ENCODE peak calls at places on chromosomes 5 and 9, in ten cellular contexts. One of them, this sample, is unnamed.

GRCh38 chr5:96236051-96236450 is 197.0 kb downstream of the PCSK1 start:
- DNase-seq in HepG2: no peak
- DNase-seq in vagina: no peak
- DNase-seq in endothelial cell of umbilical vein: no peak
- DNase-seq in upper lobe of left lung: no peak
- DNase-seq in prostate gland: no peak
- DNase-seq in HCT116: no peak
- DNase-seq in transverse colon: no peak
- DNase-seq in spleen: no peak
- DNase-seq in stomach: no peak
- DNase-seq in this sample: no peak

GRCh38 chr9:112378441-112379176 is 1.3 kb upstream of the HSDL2 start:
- DNase-seq in vagina: no peak
- DNase-seq in spleen: peak; percentile 82
- DNase-seq in HCT116: no peak
- DNase-seq in upper lobe of left lung: no peak
- DNase-seq in prostate gland: no peak
- DNase-seq in HepG2: no peak
- DNase-seq in stomach: no peak
- DNase-seq in transverse colon: peak; percentile 40
- DNase-seq in endothelial cell of umbilical vein: peak; percentile 16
- DNase-seq in this sample: no peak

GRCh38 chr9:106962105-106962504 is 99.1 kb downstream of the ZNF462 start:
- DNase-seq in vagina: no peak
- DNase-seq in upper lobe of left lung: no peak
- DNase-seq in stomach: no peak
- DNase-seq in HepG2: no peak
- DNase-seq in prostate gland: no peak
- DNase-seq in endothelial cell of umbilical vein: no peak
- DNase-seq in HCT116: no peak
- DNase-seq in transverse colon: no peak
- DNase-seq in spleen: no peak
- DNase-seq in this sample: no peak

GRCh38 chr9:135523521-135524129 is 2.4 kb downstream of the LCN1 start:
- DNase-seq in transverse colon: no peak
- DNase-seq in prostate gland: no peak
- DNase-seq in stomach: peak; percentile 13
- DNase-seq in spleen: no peak
- DNase-seq in upper lobe of left lung: no peak
- DNase-seq in vagina: no peak
- DNase-seq in HepG2: no peak
- DNase-seq in HCT116: no peak
- DNase-seq in endothelial cell of umbilical vein: no peak
- DNase-seq in this sample: no peak

GRCh38 chr5:106610041-106610440 is 1060.7 kb downstream of the EFNA5 start:
- DNase-seq in vagina: no peak
- DNase-seq in spleen: no peak
- DNase-seq in endothelial cell of umbilical vein: no peak
- DNase-seq in upper lobe of left lung: no peak
- DNase-seq in prostate gland: no peak
- DNase-seq in transverse colon: no peak
- DNase-seq in HCT116: no peak
- DNase-seq in HepG2: no peak
- DNase-seq in stomach: no peak
- DNase-seq in this sample: no peak

GRCh38 chr9:134348404-134349155 is 22.3 kb downstream of the RXRA start:
- DNase-seq in HCT116: no peak
- DNase-seq in vagina: no peak
- DNase-seq in HepG2: no peak
- DNase-seq in transverse colon: no peak
- DNase-seq in spleen: no peak
- DNase-seq in endothelial cell of umbilical vein: no peak
- DNase-seq in stomach: no peak
- DNase-seq in prostate gland: no peak
- DNase-seq in upper lobe of left lung: no peak
- DNase-seq in this sample: no peak

GRCh38 chr5:32311404-32312193 is 1.1 kb downstream of the MTMR12 start:
- DNase-seq in stomach: no peak
- DNase-seq in endothelial cell of umbilical vein: no peak
- DNase-seq in transverse colon: no peak
- DNase-seq in HepG2: no peak
- DNase-seq in vagina: no peak
- DNase-seq in upper lobe of left lung: no peak
- DNase-seq in HCT116: no peak
- DNase-seq in prostate gland: no peak
- DNase-seq in spleen: peak; percentile 81
- DNase-seq in this sample: no peak

GRCh38 chr9:131697097-131697496 is 42.8 kb downstream of the RAPGEF1 start:
- DNase-seq in upper lobe of left lung: no peak
- DNase-seq in endothelial cell of umbilical vein: no peak
- DNase-seq in HCT116: no peak
- DNase-seq in spleen: no peak
- DNase-seq in stomach: peak; percentile 61
- DNase-seq in vagina: no peak
- DNase-seq in transverse colon: no peak
- DNase-seq in prostate gland: no peak
- DNase-seq in HepG2: no peak
- DNase-seq in this sample: no peak

GRCh38 chr5:160118349-160119141 is 705 bp downstream of the PWWP2A start:
- DNase-seq in stomach: peak; percentile 47
- DNase-seq in endothelial cell of umbilical vein: no peak
- DNase-seq in HepG2: no peak
- DNase-seq in transverse colon: peak; percentile 60
- DNase-seq in HCT116: no peak
- DNase-seq in upper lobe of left lung: peak; percentile 55
- DNase-seq in vagina: no peak
- DNase-seq in spleen: peak; percentile 93
- DNase-seq in prostate gland: peak; percentile 51
- DNase-seq in this sample: peak; percentile 81

GRCh38 chr5:174910245-174910737 is 185.9 kb downstream of the MSX2 start:
- DNase-seq in vagina: no peak
- DNase-seq in HCT116: peak; percentile 49
- DNase-seq in prostate gland: peak; percentile 27
- DNase-seq in upper lobe of left lung: peak; percentile 48
- DNase-seq in transverse colon: peak; percentile 56
- DNase-seq in stomach: peak; percentile 69
- DNase-seq in spleen: peak; percentile 82
- DNase-seq in HepG2: peak; percentile 36
- DNase-seq in endothelial cell of umbilical vein: peak; percentile 3
- DNase-seq in this sample: no peak

GRCh38 chr9:97591535-97591934 is 41.6 kb downstream of the TSTD2 start:
- DNase-seq in spleen: no peak
- DNase-seq in upper lobe of left lung: no peak
- DNase-seq in HCT116: no peak
- DNase-seq in endothelial cell of umbilical vein: no peak
- DNase-seq in HepG2: no peak
- DNase-seq in transverse colon: no peak
- DNase-seq in prostate gland: no peak
- DNase-seq in stomach: no peak
- DNase-seq in vagina: no peak
- DNase-seq in this sample: no peak

GRCh38 chr9:85960688-85961093 is 19.7 kb downstream of the NAA35 start:
- DNase-seq in vagina: no peak
- DNase-seq in prostate gland: no peak
- DNase-seq in transverse colon: no peak
- DNase-seq in spleen: no peak
- DNase-seq in HepG2: no peak
- DNase-seq in upper lobe of left lung: no peak
- DNase-seq in endothelial cell of umbilical vein: peak; percentile 21
- DNase-seq in HCT116: no peak
- DNase-seq in stomach: no peak
- DNase-seq in this sample: no peak

DNA sequence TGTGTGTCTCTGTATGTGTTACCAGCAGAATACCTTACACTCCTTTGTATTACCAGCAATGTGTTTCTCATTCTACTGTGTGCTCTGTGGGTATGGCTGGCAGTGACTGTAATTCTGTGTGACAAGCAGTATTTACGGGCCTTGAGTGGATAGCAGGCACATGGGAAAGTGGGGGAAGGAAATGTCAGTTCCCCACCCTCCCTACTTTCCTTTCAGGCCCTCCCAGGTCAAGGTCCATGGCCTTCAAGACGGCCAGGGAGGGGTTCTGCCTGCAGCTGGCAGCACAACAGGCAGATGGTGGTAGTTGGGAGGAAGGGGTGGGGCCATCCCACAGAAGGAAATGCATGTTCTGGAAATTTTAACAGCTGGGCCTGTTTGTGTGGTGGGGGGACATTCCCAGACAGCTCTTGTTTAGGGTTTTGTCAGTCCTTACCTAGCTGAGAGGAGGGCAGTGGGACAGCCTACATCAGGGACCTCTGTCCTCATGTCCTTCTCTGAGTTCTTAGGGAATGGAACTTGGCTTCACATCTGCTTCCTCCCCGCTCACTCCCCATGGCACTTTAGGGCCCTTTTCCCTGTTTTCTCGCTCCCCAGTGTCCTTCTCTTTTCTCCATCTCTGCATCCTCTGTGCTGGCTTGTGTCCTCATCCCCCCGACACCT is 14.6 kb upstream of the TNIP1 start:
- DNase-seq in stomach: peak; percentile 60
- DNase-seq in HCT116: no peak
- DNase-seq in prostate gland: no peak
- DNase-seq in HepG2: no peak
- DNase-seq in vagina: no peak
- DNase-seq in upper lobe of left lung: no peak
- DNase-seq in spleen: no peak
- DNase-seq in transverse colon: peak; percentile 91
- DNase-seq in endothelial cell of umbilical vein: peak; percentile 64
- DNase-seq in this sample: no peak
- TF ChIP-seq POLR2AphosphoS5 in stomach: peak; percentile 82
- TF ChIP-seq POLR2AphosphoS5 in HCT116: no peak
- TF ChIP-seq POLR2AphosphoS5 in prostate gland: no peak
- TF ChIP-seq POLR2AphosphoS5 in HepG2: no peak
- TF ChIP-seq POLR2AphosphoS5 in vagina: peak; percentile 71
- TF ChIP-seq POLR2AphosphoS5 in upper lobe of left lung: peak; percentile 74
- TF ChIP-seq POLR2AphosphoS5 in spleen: no peak
- TF ChIP-seq POLR2AphosphoS5 in transverse colon: peak; percentile 69
- TF ChIP-seq POLR2AphosphoS5 in endothelial cell of umbilical vein: peak; percentile 12
- TF ChIP-seq POLR2AphosphoS5 in this sample: no peak

GRCh38 chr5:10306114-10306513 is 1.6 kb downstream of the CMBL start:
- DNase-seq in endothelial cell of umbilical vein: no peak
- DNase-seq in stomach: no peak
- DNase-seq in spleen: no peak
- DNase-seq in upper lobe of left lung: no peak
- DNase-seq in vagina: no peak
- DNase-seq in prostate gland: no peak
- DNase-seq in transverse colon: peak; percentile 30
- DNase-seq in HCT116: no peak
- DNase-seq in HepG2: no peak
- DNase-seq in this sample: no peak
- H3K4me3 ChIP-seq in endothelial cell of umbilical vein: no peak overlapping the region
- H3K4me3 ChIP-seq in stomach: peak overlapping the region; percentile 62
- H3K4me3 ChIP-seq in spleen: no peak overlapping the region
- H3K4me3 ChIP-seq in upper lobe of left lung: no peak overlapping the region
- H3K4me3 ChIP-seq in vagina: no peak overlapping the region
- H3K4me3 ChIP-seq in prostate gland: no peak overlapping the region
- H3K4me3 ChIP-seq in transverse colon: no peak overlapping the region
- H3K4me3 ChIP-seq in HCT116: no peak overlapping the region
- H3K4me3 ChIP-seq in HepG2: peak overlapping the region; percentile 92
- H3K4me3 ChIP-seq in this sample: no peak overlapping the region

GRCh38 chr9:128454991-128455390 is 815 bp upstream of the ODF2 start:
- DNase-seq in spleen: no peak
- DNase-seq in vagina: no peak
- DNase-seq in upper lobe of left lung: no peak
- DNase-seq in HepG2: peak; percentile 15
- DNase-seq in transverse colon: no peak
- DNase-seq in prostate gland: no peak
- DNase-seq in endothelial cell of umbilical vein: no peak
- DNase-seq in HCT116: no peak
- DNase-seq in stomach: no peak
- DNase-seq in this sample: no peak

GRCh38 chr9:128456613-128457061 is 831 bp downstream of the ODF2 start:
- DNase-seq in transverse colon: peak; percentile 69
- DNase-seq in HCT116: peak; percentile 28
- DNase-seq in prostate gland: peak; percentile 60
- DNase-seq in endothelial cell of umbilical vein: peak; percentile 65
- DNase-seq in stomach: peak; percentile 61
- DNase-seq in HepG2: peak; percentile 62
- DNase-seq in spleen: peak; percentile 92
- DNase-seq in upper lobe of left lung: peak; percentile 72
- DNase-seq in vagina: no peak
- DNase-seq in this sample: peak; percentile 76

GRCh38 chr9:128459011-128459410 is 3.2 kb downstream of the ODF2 start:
- DNase-seq in prostate gland: no peak
- DNase-seq in vagina: no peak
- DNase-seq in endothelial cell of umbilical vein: no peak
- DNase-seq in transverse colon: no peak
- DNase-seq in HCT116: no peak
- DNase-seq in HepG2: no peak
- DNase-seq in upper lobe of left lung: no peak
- DNase-seq in spleen: no peak
- DNase-seq in stomach: no peak
- DNase-seq in this sample: no peak

GRCh38 chr9:128457207-128457606 is 1.4 kb downstream of the ODF2 start:
- DNase-seq in upper lobe of left lung: no peak
- DNase-seq in prostate gland: no peak
- DNase-seq in stomach: no peak
- DNase-seq in vagina: no peak
- DNase-seq in HCT116: no peak
- DNase-seq in endothelial cell of umbilical vein: no peak
- DNase-seq in transverse colon: no peak
- DNase-seq in HepG2: no peak
- DNase-seq in spleen: peak; percentile 76
- DNase-seq in this sample: no peak

GRCh38 chr9:128455849-128456612 is at the start of gene ODF2:
- DNase-seq in stomach: peak; percentile 98
- DNase-seq in spleen: peak; percentile 99
- DNase-seq in vagina: no peak
- DNase-seq in HepG2: peak; percentile 92
- DNase-seq in upper lobe of left lung: peak; percentile 98
- DNase-seq in HCT116: peak; percentile 87
- DNase-seq in endothelial cell of umbilical vein: peak; percentile 95
- DNase-seq in transverse colon: peak; percentile 99
- DNase-seq in prostate gland: peak; percentile 98
- DNase-seq in this sample: peak; percentile 99
- TF ChIP-seq POLR2A in stomach: no peak
- TF ChIP-seq POLR2A in spleen: no peak
- TF ChIP-seq POLR2A in vagina: no peak
- TF ChIP-seq POLR2A in HepG2: peak; percentile 86
- TF ChIP-seq POLR2A in upper lobe of left lung: no peak
- TF ChIP-seq POLR2A in HCT116: peak; percentile 73
- TF ChIP-seq POLR2A in endothelial cell of umbilical vein: peak; percentile 86
- TF ChIP-seq POLR2A in transverse colon: peak; percentile 55
- TF ChIP-seq POLR2A in prostate gland: peak; percentile 60
- TF ChIP-seq POLR2A in this sample: no peak

DNA sequence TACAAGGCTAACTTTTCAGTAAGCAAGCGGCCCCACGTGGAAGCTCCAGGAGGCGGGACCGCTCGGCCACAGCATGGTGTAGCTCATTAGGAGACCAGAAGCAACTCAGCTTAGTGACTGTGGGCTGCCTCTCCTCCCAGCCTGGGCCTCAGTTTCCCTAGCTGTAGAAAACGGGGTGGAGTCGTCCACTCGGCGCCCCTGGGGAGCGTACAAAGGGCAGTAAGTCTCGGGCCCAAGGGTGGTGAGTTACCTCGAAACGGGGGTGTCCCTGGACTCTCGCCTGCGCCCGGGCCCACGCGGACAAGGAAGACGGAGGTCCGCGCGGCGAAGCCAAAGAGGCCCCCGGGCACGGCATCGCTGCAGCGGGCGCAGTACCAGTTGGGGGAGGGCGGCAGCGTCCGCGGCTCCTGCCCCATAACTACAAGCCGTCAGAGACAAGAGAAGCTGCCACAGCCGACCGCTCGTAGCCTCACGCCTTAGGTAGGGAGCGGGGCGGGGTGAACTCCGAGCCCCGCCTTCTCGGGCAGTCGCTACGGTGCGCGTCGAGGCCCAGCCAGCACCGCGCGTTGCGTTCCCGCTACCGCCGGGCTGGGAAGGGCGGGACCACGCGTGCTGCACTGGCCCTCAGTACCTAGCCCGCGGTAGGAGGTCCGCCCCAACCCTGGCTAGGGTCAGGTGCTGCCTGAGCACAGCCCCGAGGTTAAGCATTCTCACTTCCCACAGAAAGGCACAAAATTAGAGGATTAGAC is at the start of gene GEMIN5:
- DNase-seq in endothelial cell of umbilical vein: peak; percentile 88
- DNase-seq in upper lobe of left lung: peak; percentile 87
- DNase-seq in HepG2: peak; percentile 79
- DNase-seq in transverse colon: peak; percentile 90
- DNase-seq in vagina: no peak
- DNase-seq in prostate gland: peak; percentile 72
- DNase-seq in HCT116: peak; percentile 77
- DNase-seq in stomach: peak; percentile 87
- DNase-seq in spleen: peak; percentile 97
- DNase-seq in this sample: peak; percentile 84
- TF ChIP-seq POLR2AphosphoS5 in endothelial cell of umbilical vein: peak; percentile 81
- TF ChIP-seq POLR2AphosphoS5 in upper lobe of left lung: peak; percentile 85
- TF ChIP-seq POLR2AphosphoS5 in HepG2: peak; percentile 82
- TF ChIP-seq POLR2AphosphoS5 in transverse colon: peak; percentile 71
- TF ChIP-seq POLR2AphosphoS5 in vagina: peak; percentile 75
- TF ChIP-seq POLR2AphosphoS5 in prostate gland: peak; percentile 89
- TF ChIP-seq POLR2AphosphoS5 in HCT116: peak; percentile 93
- TF ChIP-seq POLR2AphosphoS5 in stomach: peak; percentile 96
- TF ChIP-seq POLR2AphosphoS5 in spleen: peak; percentile 93
- TF ChIP-seq POLR2AphosphoS5 in this sample: no peak

This sample was measured in suprapubic skin.